ENCODE peak calls at places on chromosomes 6 and 20, in ten cellular contexts. X, A, G, Z, I, O, R, C, M and S are unnamed samples.

GRCh38 chr20:5070081-5070480 is 49.7 kb downstream of the PCNA start:
- DNase-seq in X (no peak), C (no peak), O (no peak), Z (no peak), G (no peak), I (no peak), A (no peak), R (no peak), M (no peak), S (no peak)

GRCh38 chr6:158150701-158151100 is 17.4 kb downstream of the SERAC1 start:
- DNase-seq in G (no peak), C (no peak), I (peak; percentile 21), X (no peak), M (peak; percentile 52), A (no peak), Z (no peak), R (no peak), O (peak; percentile 43), S (no peak)

GRCh38 chr6:38191418-38191817 is 371.9 kb downstream of the ZFAND3 start:
- DNase-seq in C (no peak), R (no peak), X (no peak), Z (no peak), A (no peak), G (no peak), M (no peak), O (no peak), I (no peak), S (peak; percentile 36)

GRCh38 chr6:52390361-52390727 is 28.4 kb downstream of the PAQR8 start:
- DNase-seq in C (no peak), Z (peak; percentile 80), O (no peak), A (no peak), I (peak; percentile 62), X (no peak), G (no peak), M (peak; percentile 77), R (peak; percentile 24), S (no peak)

GRCh38 chr6:139515511-139515910 is 141.1 kb upstream of the CITED2 start:
- DNase-seq in M (no peak), R (no peak), A (no peak), I (peak; percentile 31), G (no peak), Z (no peak), X (no peak), C (no peak), O (no peak), S (no peak)

GRCh38 chr6:25844518-25844917 is 12.7 kb upstream of the SLC17A1 start:
- DNase-seq in I (no peak), M (no peak), X (no peak), R (no peak), Z (no peak), O (no peak), C (no peak), A (no peak), G (no peak), S (no peak)

GRCh38 chr20:41738584-41739193 is 120.5 kb upstream of the CHD6 start:
- DNase-seq in Z (peak; percentile 55), C (no peak), M (peak; percentile 56), G (peak; percentile 41), X (no peak), R (peak; percentile 15), O (no peak), A (peak; percentile 41), I (peak; percentile 57), S (peak; percentile 62)

GRCh38 chr20:41308290-41308691 is 9.2 kb downstream of the ZHX3 start:
- DNase-seq in O (peak; percentile 59), A (no peak), R (no peak), Z (no peak), G (no peak), I (peak; percentile 96), C (no peak), X (no peak), M (peak; percentile 48), S (no peak)

GRCh38 chr6:151098166-151098565 is 141.6 kb upstream of the AKAP12 start:
- DNase-seq in I (no peak), A (no peak), R (no peak), Z (no peak), X (no peak), M (no peak), C (no peak), O (no peak), G (no peak), S (no peak)

GRCh38 chr20:15654208-15654649 is 919.0 kb downstream of the KIF16B start:
- DNase-seq in R (no peak), C (no peak), M (peak; percentile 64), Z (peak; percentile 21), I (peak; percentile 63), A (no peak), G (peak; percentile 54), O (no peak), X (peak; percentile 30), S (no peak)

GRCh38 chr6:42783876-42784738 is 2.3 kb downstream of the BICRAL start:
- DNase-seq in O (no peak), G (no peak), C (no peak), R (no peak), Z (no peak), I (peak; percentile 27), X (no peak), M (no peak), A (no peak), S (no peak)

GRCh38 chr6:69220293-69220847 is 576.4 kb downstream of the LMBRD1 start:
- DNase-seq in R (no peak), O (no peak), X (no peak), I (no peak), A (no peak), G (no peak), Z (no peak), C (no peak), M (no peak), S (no peak)

GRCh38 chr6:157541618-157542404 is 160.8 kb downstream of the ZDHHC14 start:
- DNase-seq in X (no peak), O (no peak), M (no peak), G (no peak), R (no peak), I (no peak), Z (no peak), A (peak; percentile 65), C (no peak), S (no peak)

GRCh38 chr6:12962529-12962928 is 246.0 kb downstream of the PHACTR1 start:
- DNase-seq in Z (no peak), G (no peak), O (no peak), X (no peak), C (no peak), I (peak; percentile 46), R (no peak), M (no peak), A (peak; percentile 28), S (no peak)

GRCh38 chr6:112618796-112619195 is 271.7 kb downstream of the RFPL4B start:
- DNase-seq in G (peak; percentile 5), A (no peak), M (peak; percentile 27), C (no peak), Z (no peak), O (no peak), I (peak; percentile 50), R (no peak), X (no peak), S (no peak)

GRCh38 chr6:114000066-114000465 is 29.1 kb upstream of the HDAC2 start:
- DNase-seq in G (no peak), A (no peak), I (no peak), M (no peak), R (no peak), C (no peak), O (peak; percentile 34), Z (no peak), X (no peak), S (no peak)

GRCh38 chr6:21462519-21462852 is 131.1 kb upstream of the SOX4 start:
- DNase-seq in O (no peak), Z (no peak), C (no peak), R (no peak), A (no peak), I (no peak), M (no peak), X (no peak), G (no peak), S (no peak)

GRCh38 chr6:21949211-21949801 is 347.5 kb downstream of the PRL start:
- DNase-seq in Z (no peak), X (peak; percentile 44), G (no peak), I (peak; percentile 16), M (no peak), O (no peak), R (no peak), A (no peak), C (no peak), S (no peak)

GRCh38 chr6:108714774-108715414 is 133.3 kb upstream of the ARMC2 start:
- DNase-seq in R (no peak), G (no peak), Z (no peak), X (no peak), A (no peak), O (no peak), I (no peak), C (no peak), M (no peak), S (no peak)

GRCh38 chr6:36691011-36691410 is 6.6 kb upstream of the RAB44 start:
- DNase-seq in O (no peak), G (no peak), A (no peak), M (no peak), R (no peak), C (no peak), X (no peak), Z (no peak), I (no peak), S (no peak)

GRCh38 chr20:36926653-36927200 is 24.8 kb downstream of the SAMHD1 start:
- DNase-seq in M (no peak), Z (no peak), X (no peak), O (no peak), I (no peak), R (no peak), C (no peak), G (no peak), A (no peak), S (no peak)

GRCh38 chr6:14016432-14016831 is 91.7 kb downstream of the RNF182 start:
- DNase-seq in C (no peak), O (no peak), M (no peak), R (no peak), I (no peak), Z (no peak), X (no peak), A (no peak), G (peak; percentile 57), S (no peak)

GRCh38 chr6:54103485-54103884 is 7.8 kb upstream of the MLIP start:
- DNase-seq in X (no peak), Z (no peak), A (no peak), R (no peak), I (no peak), C (no peak), G (no peak), M (no peak), O (no peak), S (no peak)

GRCh38 chr6:13354331-13355042 is 26.1 kb upstream of the TBC1D7 start:
- DNase-seq in Z (no peak), R (no peak), M (peak; percentile 27), X (no peak), O (peak; percentile 54), C (no peak), A (no peak), I (peak; percentile 88), G (no peak), S (no peak)

GRCh38 chr6:168928012-168928411 is 325.6 kb downstream of the THBS2 start:
- DNase-seq in G (no peak), X (no peak), I (no peak), A (no peak), R (no peak), M (no peak), O (no peak), Z (no peak), C (no peak), S (no peak)

GRCh38 chr6:23365732-23366131 is 760.3 kb upstream of the NRSN1 start:
- DNase-seq in X (no peak), R (no peak), Z (no peak), G (no peak), A (no peak), C (no peak), M (no peak), O (no peak), I (peak; percentile 1), S (no peak)

GRCh38 chr6:90894285-90895144 is 307.6 kb upstream of the MAP3K7 start:
- DNase-seq in R (no peak), M (no peak), A (no peak), O (no peak), Z (no peak), X (no peak), C (no peak), I (no peak), G (no peak), S (no peak)

GRCh38 chr20:31968299-31969126 is 562 bp downstream of the XKR7 start:
- DNase-seq in C (peak; percentile 76), I (peak; percentile 73), M (peak; percentile 51), R (peak; percentile 76), Z (peak; percentile 89), G (peak; percentile 92), A (peak; percentile 62), X (peak; percentile 57), O (peak; percentile 23), S (peak; percentile 55)